ENCODE peak calls at places on chromosomes 3 and 15, in ten cellular contexts. Z is retinal pigment epithelial cell; W is activated CD8-positive, alpha-beta memory T cell treated with anti-CD3 and anti-CD28 coated beads, Interleukin-2, amount 10 ng/mL, durations not matched to agents 7 days and 5 days; S is T-cell; T is cardiac fibroblast; P is K562; A is choroid plexus epithelial cell; Q is H9; D is fibroblast of the aortic adventitia; F is GM12865. R is an unnamed sample.

GRCh38 chr15:88069561-88069960 is 187.0 kb downstream of the NTRK3 start:
- DNase-seq in Z (no peak), W (no peak), S (no peak), T (no peak), P (no peak), A (no peak), Q (no peak), D (no peak), F (no peak), R (no peak)

GRCh38 chr15:66716668-66717025 is 14.6 kb downstream of the SMAD6 start:
- DNase-seq in Z (no peak), W (no peak), S (no peak), T (no peak), P (no peak), A (no peak), Q (no peak), D (no peak), F (no peak), R (no peak)

GRCh38 chr3:102195198-102195948 is 239.4 kb upstream of the ZPLD1 start:
- DNase-seq in Z (peak; percentile 83), W (no peak), S (no peak), T (no peak), P (no peak), A (no peak), Q (no peak), D (no peak), F (no peak), R (no peak)

GRCh38 chr3:119702530-119703527 is at the start of gene CFAP91:
- DNase-seq in Z (peak; percentile 61), W (peak; percentile 91), S (peak; percentile 68), T (peak; percentile 96), P (peak; percentile 23), A (peak; percentile 95), Q (peak; percentile 99), D (peak; percentile 86), F (peak; percentile 93), R (peak; percentile 92)

GRCh38 chr3:124584552-124585391 is 145.5 kb upstream of the UMPS start:
- DNase-seq in Z (no peak), W (no peak), S (peak; percentile 27), T (peak; percentile 34), P (peak; percentile 70), A (peak; percentile 27), Q (peak; percentile 90), D (no peak), F (peak; percentile 18), R (peak; percentile 10)

GRCh38 chr3:11720220-11721113 is 76.8 kb upstream of the VGLL4 start:
- DNase-seq in Z (peak; percentile 54), W (peak; percentile 71), S (peak; percentile 58), T (peak; percentile 80), P (peak; percentile 42), A (peak; percentile 81), Q (peak; percentile 68), D (peak; percentile 83), F (peak; percentile 71), R (peak; percentile 72)

GRCh38 chr15:51726302-51727073 is 11.0 kb downstream of the LYSMD2 start:
- DNase-seq in Z (no peak), W (peak; percentile 57), S (no peak), T (peak; percentile 72), P (peak; percentile 82), A (peak; percentile 85), Q (peak; percentile 90), D (peak; percentile 83), F (peak; percentile 80), R (no peak)

GRCh38 chr3:12677616-12678015 is 13.7 kb upstream of the RAF1 start:
- DNase-seq in Z (no peak), W (no peak), S (no peak), T (no peak), P (no peak), A (no peak), Q (no peak), D (no peak), F (no peak), R (no peak)

GRCh38 chr15:49847436-49847835 is 226.6 kb downstream of the DTWD1 start:
- DNase-seq in Z (no peak), W (no peak), S (no peak), T (peak; percentile 56), P (no peak), A (peak; percentile 70), Q (no peak), D (peak; percentile 64), F (no peak), R (no peak)

GRCh38 chr3:178019645-178020044 is 516.6 kb upstream of the KCNMB2 start:
- DNase-seq in Z (no peak), W (no peak), S (no peak), T (no peak), P (no peak), A (no peak), Q (no peak), D (no peak), F (no peak), R (no peak)

GRCh38 chr3:187919018-187919417 is 173.8 kb upstream of the BCL6 start:
- DNase-seq in Z (no peak), W (peak; percentile 84), S (peak; percentile 39), T (no peak), P (no peak), A (peak; percentile 63), Q (no peak), D (no peak), F (peak; percentile 75), R (peak; percentile 51)

GRCh38 chr15:59691194-59691805 is 2.2 kb upstream of the BNIP2 start:
- DNase-seq in Z (no peak), W (peak; percentile 62), S (peak; percentile 43), T (peak; percentile 74), P (no peak), A (peak; percentile 77), Q (no peak), D (peak; percentile 78), F (peak; percentile 65), R (peak; percentile 37)

GRCh38 chr3:164407111-164407510 is 671.2 kb downstream of the SI start:
- DNase-seq in Z (no peak), W (no peak), S (no peak), T (no peak), P (no peak), A (no peak), Q (no peak), D (no peak), F (no peak), R (no peak)

GRCh38 chr3:129695203-129695602 is 88.7 kb upstream of the PLXND1 start:
- DNase-seq in Z (no peak), W (no peak), S (no peak), T (peak; percentile 18), P (no peak), A (peak; percentile 55), Q (no peak), D (peak; percentile 56), F (no peak), R (no peak)

GRCh38 chr3:151794080-151794479 is 19.8 kb upstream of the AADAC start:
- DNase-seq in Z (no peak), W (no peak), S (no peak), T (no peak), P (no peak), A (no peak), Q (no peak), D (no peak), F (no peak), R (no peak)

GRCh38 chr3:107797586-107797985 is 274.8 kb downstream of the BBX start:
- DNase-seq in Z (no peak), W (no peak), S (no peak), T (no peak), P (no peak), A (no peak), Q (no peak), D (peak; percentile 7), F (no peak), R (no peak)

GRCh38 chr3:45269952-45270351 is 43.9 kb upstream of the TMEM158 start:
- DNase-seq in Z (no peak), W (no peak), S (no peak), T (no peak), P (peak; percentile 53), A (peak; percentile 8), Q (no peak), D (no peak), F (no peak), R (no peak)

GRCh38 chr3:158739661-158740060 is 7.4 kb upstream of the RARRES1 start:
- DNase-seq in Z (no peak), W (no peak), S (no peak), T (no peak), P (no peak), A (no peak), Q (no peak), D (no peak), F (no peak), R (no peak)

GRCh38 chr3:184168363-184169120 is 6.1 kb upstream of the AP2M1 start:
- DNase-seq in Z (no peak), W (no peak), S (no peak), T (peak; percentile 75), P (no peak), A (peak; percentile 89), Q (no peak), D (peak; percentile 93), F (no peak), R (no peak)

GRCh38 chr15:79157631-79158592 is 67.3 kb upstream of the RASGRF1 start:
- DNase-seq in Z (no peak), W (no peak), S (no peak), T (no peak), P (no peak), A (no peak), Q (no peak), D (no peak), F (no peak), R (no peak)

GRCh38 chr3:42518800-42519567 is 16.5 kb downstream of the VIPR1 start:
- DNase-seq in Z (no peak), W (peak; percentile 62), S (peak; percentile 25), T (no peak), P (peak; percentile 50), A (no peak), Q (peak; percentile 76), D (no peak), F (peak; percentile 32), R (no peak)

GRCh38 chr15:70507772-70508351 is 255.5 kb downstream of the UACA start:
- DNase-seq in Z (peak; percentile 98), W (peak; percentile 63), S (no peak), T (peak; percentile 59), P (no peak), A (peak; percentile 73), Q (no peak), D (peak; percentile 39), F (peak; percentile 49), R (peak; percentile 62)

GRCh38 chr3:161700998-161701397 is 204.4 kb downstream of the OTOL1 start:
- DNase-seq in Z (no peak), W (no peak), S (no peak), T (no peak), P (no peak), A (no peak), Q (peak; percentile 42), D (no peak), F (peak; percentile 47), R (no peak)

GRCh38 chr3:65785065-65785645 is 253.6 kb downstream of the MAGI1 start:
- DNase-seq in Z (no peak), W (no peak), S (no peak), T (peak; percentile 84), P (peak; percentile 29), A (peak; percentile 87), Q (no peak), D (peak; percentile 84), F (peak; percentile 71), R (peak; percentile 8)

GRCh38 chr3:9125278-9125951 is 124.0 kb downstream of the SRGAP3 start:
- DNase-seq in Z (no peak), W (no peak), S (no peak), T (no peak), P (no peak), A (no peak), Q (no peak), D (no peak), F (no peak), R (no peak)

GRCh38 chr3:36874351-36874874 is 70.4 kb downstream of the TRANK1 start:
- DNase-seq in Z (no peak), W (no peak), S (no peak), T (peak; percentile 9), P (no peak), A (peak; percentile 45), Q (no peak), D (no peak), F (no peak), R (no peak)

GRCh38 chr3:158668506-158668905 is 3.9 kb downstream of the LXN start:
- DNase-seq in Z (no peak), W (no peak), S (no peak), T (peak; percentile 82), P (no peak), A (peak; percentile 92), Q (no peak), D (peak; percentile 77), F (no peak), R (no peak)

GRCh38 chr3:179265875-179266274 is 15.0 kb upstream of the KCNMB3 start:
- DNase-seq in Z (no peak), W (peak; percentile 51), S (no peak), T (no peak), P (no peak), A (no peak), Q (no peak), D (no peak), F (peak; percentile 61), R (peak; percentile 63)